ENCODE peak calls at places on chromosomes 3 and 15, in four cellular contexts. Y, K, P and A are unnamed samples.

GRCh38 chr3:377158-377561 is 180.6 kb downstream of the CHL1 start:
- DNase-seq in P (peak; percentile 10), K (no peak), Y (no peak), A (no peak)

GRCh38 chr3:61451841-61452240 is 109.5 kb upstream of the PTPRG start:
- DNase-seq in K (peak; percentile 25), P (peak; percentile 46), Y (no peak), A (no peak)

GRCh38 chr3:45816544-45816943 is 20.2 kb upstream of the SLC6A20 start:
- DNase-seq in K (no peak), P (peak; percentile 47), Y (no peak), A (no peak)

GRCh38 chr3:107106316-107106715 is 270.9 kb upstream of the CCDC54 start:
- DNase-seq in P (peak; percentile 79), K (peak; percentile 54), Y (no peak), A (no peak)

GRCh38 chr3:30256474-30256873 is 349.9 kb upstream of the TGFBR2 start:
- DNase-seq in Y (no peak), K (no peak), P (peak; percentile 8), A (no peak)

GRCh38 chr3:66938338-66938963 is 59.7 kb upstream of the KBTBD8 start:
- DNase-seq in Y (peak; percentile 3), P (peak; percentile 61), K (peak; percentile 15), A (peak; percentile 9)

GRCh38 chr15:43440721-43441281 is 52.2 kb downstream of the TP53BP1 start:
- DNase-seq in K (peak; percentile 91), P (peak; percentile 96), Y (peak; percentile 9), A (no peak)

GRCh38 chr3:181454451-181455027 is 257.2 kb upstream of the SOX2 start:
- DNase-seq in Y (no peak), P (no peak), K (no peak), A (no peak)

GRCh38 chr3:177576754-177577153 is 379.5 kb upstream of the TBL1XR1 start:
- DNase-seq in P (no peak), Y (no peak), K (no peak), A (no peak)

GRCh38 chr3:51382076-51382745 is 2.9 kb upstream of the MANF start:
- DNase-seq in K (no peak), P (no peak), Y (no peak), A (no peak)

GRCh38 chr3:153980252-153980590 is 141.0 kb upstream of the ARHGEF26 start:
- DNase-seq in Y (no peak), K (no peak), P (no peak), A (no peak)

GRCh38 chr15:97235285-97235985 is 725.1 kb upstream of the ARRDC4 start:
- DNase-seq in P (peak; percentile 57), Y (no peak), K (peak; percentile 56), A (peak; percentile 11)

GRCh38 chr3:50227390-50228183 is 8.4 kb upstream of the GNAI2 start:
- DNase-seq in Y (peak; percentile 88), P (peak; percentile 92), K (peak; percentile 92), A (peak; percentile 97)

GRCh38 chr3:157700405-157700804 is 197.2 kb upstream of the VEPH1 start:
- DNase-seq in Y (no peak), P (peak; percentile 29), K (no peak), A (no peak)

GRCh38 chr3:169694117-169694516 is 30.6 kb upstream of the MECOM start:
- DNase-seq in P (no peak), Y (no peak), K (peak; percentile 16), A (no peak)

GRCh38 chr15:76512971-76513370 is 176.4 kb downstream of the ISL2 start:
- DNase-seq in Y (no peak), K (no peak), P (peak; percentile 19), A (no peak)

GRCh38 chr3:191120447-191121304 is 78.4 kb upstream of the OSTN start:
- DNase-seq in P (no peak), K (no peak), Y (no peak), A (no peak)

GRCh38 chr3:71689305-71689704 is 35.9 kb downstream of the EIF4E3 start:
- DNase-seq in Y (no peak), P (no peak), K (no peak), A (no peak)

GRCh38 chr3:18389108-18389733 is 35.9 kb downstream of the SATB1 start:
- DNase-seq in P (peak; percentile 36), K (peak; percentile 2), Y (no peak), A (no peak)

GRCh38 chr15:89391685-89392257 is 57.1 kb upstream of the POLG start:
- DNase-seq in P (no peak), Y (no peak), K (no peak), A (no peak)

GRCh38 chr3:77026904-77027634 is 12.8 kb upstream of the ROBO2 start:
- DNase-seq in K (no peak), P (no peak), Y (no peak), A (no peak)

GRCh38 chr3:72665701-72666443 is 182.4 kb downstream of the SHQ1 start:
- DNase-seq in P (peak; percentile 26), Y (peak; percentile 50), K (peak; percentile 24), A (no peak)

GRCh38 chr3:105233056-105233455 is 133.7 kb upstream of the ALCAM start:
- DNase-seq in P (peak; percentile 32), K (no peak), Y (no peak), A (no peak)

GRCh38 chr3:122576174-122576940 is 1.1 kb upstream of the PARP15 start:
- DNase-seq in K (no peak), Y (peak; percentile 58), P (no peak), A (no peak)

GRCh38 chr15:31325976-31326728 is 483 bp upstream of the KLF13 start:
- DNase-seq in K (peak; percentile 98), P (peak; percentile 95), Y (peak; percentile 99), A (peak; percentile 96)

GRCh38 chr15:70955151-70955550 is 62.5 kb downstream of the LRRC49 start:
- DNase-seq in P (peak; percentile 80), K (peak; percentile 12), Y (no peak), A (no peak)

GRCh38 chr3:13574083-13574797 is 25.3 kb downstream of the FBLN2 start:
- DNase-seq in P (no peak), Y (no peak), K (no peak), A (no peak)

GRCh38 chr3:159926573-159926972 is 62.1 kb upstream of the IL12A start:
- DNase-seq in K (no peak), P (no peak), Y (no peak), A (no peak)

GRCh38 chr3:56157693-56158092 is 310.6 kb downstream of the ERC2 start:
- DNase-seq in Y (no peak), K (peak; percentile 61), P (peak; percentile 27), A (no peak)

GRCh38 chr15:75181780-75182179 is 19.9 kb upstream of the C15orf39 start:
- DNase-seq in K (no peak), P (no peak), Y (no peak), A (no peak)

GRCh38 chr3:174002543-174002942 is 605.0 kb downstream of the NLGN1 start:
- DNase-seq in P (peak; percentile 53), K (no peak), Y (no peak), A (no peak)

GRCh38 chr3:37197810-37198371 is 23.5 kb upstream of the LRRFIP2 start:
- DNase-seq in P (peak; percentile 93), K (peak; percentile 48), Y (no peak), A (no peak)

GRCh38 chr3:132134611-132135010 is 99.8 kb upstream of the CPNE4 start:
- DNase-seq in P (peak; percentile 92), Y (no peak), K (peak; percentile 79), A (no peak)